ENCODE peak calls at places on chromosomes 11 and 22, in seven cellular contexts. M is MCF 10A, I is choroid plexus epithelial cell, S is NB4, H is astrocyte of the spinal cord, K is heart left ventricle, T is progenitor cell of endocrine pancreas. V is an unnamed sample.

GRCh38 chr11:18452927-18453326 is 2.7 kb upstream of the LDHAL6A start:
- DNase-seq in M (peak), I (peak), S (no peak), H (peak), K (no peak), T (no peak), V (no peak)

GRCh38 chr22:26517429-26517828 is 5.2 kb upstream of the TFIP11 start:
- DNase-seq in M (no peak), I (no peak), S (no peak), H (no peak), K (no peak), T (no peak), V (no peak)

GRCh38 chr11:8706673-8707432 is 24.3 kb downstream of the RPL27A start:
- DNase-seq in M (no peak), I (no peak), S (no peak), H (no peak), K (no peak), T (no peak), V (no peak)

GRCh38 chr22:20299736-20300136 is 20.1 kb downstream of the DGCR6L start:
- DNase-seq in M (no peak), I (no peak), S (peak), H (peak), K (no peak), T (no peak), V (no peak)

GRCh38 chr22:39179841-39180335 is 27.4 kb upstream of the CBX7 start:
- DNase-seq in M (no peak), I (no peak), S (no peak), H (no peak), K (no peak), T (no peak), V (no peak)

GRCh38 chr11:34721646-34722045 is 100.8 kb downstream of the EHF start:
- DNase-seq in M (peak), I (peak), S (no peak), H (peak), K (no peak), T (no peak), V (no peak)

GRCh38 chr22:39176673-39177455 is 24.4 kb upstream of the CBX7 start:
- DNase-seq in M (no peak), I (peak), S (no peak), H (no peak), K (no peak), T (no peak), V (no peak)

GRCh38 chr11:36447947-36448346 is 62.1 kb downstream of the TRAF6 start:
- DNase-seq in M (peak), I (no peak), S (no peak), H (no peak), K (no peak), T (no peak), V (no peak)

GRCh38 chr22:50189184-50189848 is 3.6 kb downstream of the TRABD start:
- DNase-seq in M (no peak), I (no peak), S (no peak), H (no peak), K (no peak), T (no peak), V (no peak)

DNA sequence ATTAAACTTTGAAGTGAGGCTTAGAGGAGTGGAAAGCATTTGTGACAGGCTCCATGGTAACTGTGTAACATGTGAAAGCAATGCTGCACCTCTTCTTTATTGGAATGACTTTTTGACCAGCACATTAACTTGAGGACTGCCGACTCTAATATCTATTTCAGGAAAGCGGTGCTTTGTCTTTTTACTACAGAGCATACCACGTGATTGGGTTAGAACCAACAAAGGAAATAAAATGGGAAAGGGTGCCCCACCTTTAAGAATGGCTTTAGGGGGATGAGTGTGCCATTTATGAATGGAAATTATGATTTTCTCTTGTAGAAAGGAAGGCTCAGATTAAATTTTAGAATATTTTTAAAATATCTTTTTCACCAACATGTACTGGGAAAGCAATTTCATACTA is 57.3 kb upstream of the VPREB1 start:
- DNase-seq in M (no peak), I (no peak), S (no peak), H (no peak), K (no peak), T (no peak), V (no peak)
- TF ChIP-seq CTCF in M (no peak), I (no peak), S (no peak), H (no peak), K (no peak), T (no peak), V (no peak)

DNA sequence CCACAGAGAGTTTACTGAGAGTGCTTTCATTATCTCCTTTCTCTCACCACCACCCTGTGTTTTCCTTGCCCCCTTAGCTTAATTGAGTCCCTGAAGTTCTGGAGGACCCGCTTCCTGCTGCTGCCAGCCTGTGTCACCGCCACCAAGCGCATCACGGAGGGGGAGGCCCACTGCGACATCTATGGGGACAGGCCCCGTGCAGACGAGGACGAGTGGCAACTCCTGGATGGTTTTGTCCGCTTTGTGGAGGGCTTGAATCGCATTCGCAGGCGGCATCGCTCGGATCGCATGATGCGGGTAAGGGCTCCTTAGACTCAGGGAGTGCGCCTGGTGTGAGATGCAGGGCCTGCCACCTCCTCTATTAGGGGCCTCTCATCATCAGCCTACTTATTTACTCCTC is 91.1 kb downstream of the DEPDC5 start:
- DNase-seq in M (no peak), I (no peak), S (no peak), H (no peak), K (no peak), T (no peak), V (no peak)
- TF ChIP-seq CTCF in M (no peak), I (no peak), S (no peak), H (no peak), K (no peak), T (no peak), V (no peak)

DNA sequence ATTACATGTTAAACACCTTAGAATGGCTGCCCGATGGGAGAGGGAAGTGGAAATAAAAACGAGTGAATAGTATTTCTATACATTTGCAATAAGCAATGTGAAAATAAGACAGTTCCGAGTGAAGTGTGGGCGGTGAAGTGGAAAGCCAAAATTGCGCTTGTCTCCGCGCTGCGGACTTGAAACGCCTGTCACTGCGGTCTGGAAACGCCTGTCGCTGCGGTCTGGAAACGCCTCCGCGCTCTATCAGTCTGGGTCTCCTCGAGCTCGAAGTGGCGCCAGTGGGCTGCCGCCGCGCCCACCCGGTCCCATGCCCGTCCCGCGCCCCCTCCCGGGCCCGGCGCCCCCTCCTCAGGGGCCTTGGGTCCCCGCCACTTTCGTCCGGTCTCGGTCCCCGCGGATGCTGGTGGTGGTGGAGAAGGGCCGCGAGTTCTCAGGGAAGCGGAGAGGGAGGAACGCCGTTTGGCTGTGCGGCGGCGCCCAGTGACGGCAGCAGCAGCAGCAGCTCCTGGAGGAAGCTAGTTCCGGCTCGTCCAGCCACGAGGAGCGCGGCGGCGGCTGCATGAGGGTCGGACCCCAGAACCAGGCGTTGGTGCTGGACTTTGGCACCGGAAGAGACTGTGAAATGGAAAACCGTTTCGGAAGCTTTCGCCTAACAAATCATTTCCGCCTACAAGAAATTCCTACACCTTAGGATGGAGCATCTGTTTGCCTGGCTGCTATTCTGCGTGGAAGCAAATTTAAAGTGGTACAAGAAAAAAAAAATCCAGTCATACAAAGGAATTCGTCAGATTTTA is 1.8 kb downstream of the NCR3LG1 start:
- DNase-seq in M (peak), I (peak), S (peak), H (peak), K (peak), T (peak), V (peak)
- TF ChIP-seq CTCF in M (no peak), I (no peak), S (no peak), H (no peak), K (no peak), T (no peak), V (no peak)

GRCh38 chr22:27603823-27604190 is 197.7 kb downstream of the MN1 start:
- DNase-seq in M (no peak), I (peak), S (no peak), H (peak), K (no peak), T (no peak), V (no peak)
- TF ChIP-seq CTCF in M (no peak), I (peak), S (no peak), H (peak), K (no peak), T (no peak), V (no peak)

GRCh38 chr22:18070556-18071306 is 7.1 kb upstream of the PEX26 start:
- DNase-seq in M (no peak), I (no peak), S (no peak), H (no peak), K (no peak), T (no peak), V (no peak)
- TF ChIP-seq CTCF in M (no peak), I (peak), S (peak), H (peak), K (no peak), T (peak), V (peak)

GRCh38 chr11:95140397-95141030 is 50.9 kb downstream of the ENDOD1 start:
- DNase-seq in M (no peak), I (peak), S (no peak), H (no peak), K (no peak), T (no peak), V (no peak)

GRCh38 chr11:95135155-95135554 is 45.5 kb downstream of the ENDOD1 start:
- DNase-seq in M (peak), I (no peak), S (no peak), H (no peak), K (no peak), T (no peak), V (no peak)

GRCh38 chr11:95137299-95137698 is 47.7 kb downstream of the ENDOD1 start:
- DNase-seq in M (no peak), I (no peak), S (no peak), H (no peak), K (no peak), T (no peak), V (no peak)

GRCh38 chr11:95135880-95136279 is 46.2 kb downstream of the ENDOD1 start:
- DNase-seq in M (no peak), I (no peak), S (no peak), H (no peak), K (no peak), T (no peak), V (no peak)

DNA sequence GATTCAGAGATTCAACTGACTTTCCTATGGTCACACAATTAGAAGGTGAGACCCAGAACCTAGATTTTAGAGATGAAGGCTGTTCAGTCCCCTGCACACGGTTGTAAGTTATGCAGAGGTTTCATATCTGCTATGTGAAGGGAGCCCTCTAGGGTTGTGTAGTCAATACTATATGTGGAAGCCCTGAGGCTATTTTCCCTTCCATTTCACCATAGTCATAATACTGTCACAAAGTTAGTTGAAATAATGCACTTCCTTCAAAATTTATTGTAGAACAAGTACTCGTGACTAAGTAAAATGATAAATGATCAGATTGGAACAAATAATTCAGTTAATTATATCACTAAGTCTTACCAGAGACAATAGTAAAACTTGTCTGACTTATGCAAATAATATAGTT is 48.8 kb downstream of the ENDOD1 start:
- DNase-seq in M (peak), I (peak), S (no peak), H (no peak), K (no peak), T (no peak), V (no peak)
- TF ChIP-seq CTCF in M (no peak), I (peak), S (peak), H (peak), K (peak), T (no peak), V (peak)

GRCh38 chr11:46383404-46383758 is 1.9 kb downstream of the MDK start:
- DNase-seq in M (no peak), I (no peak), S (no peak), H (no peak), K (no peak), T (no peak), V (no peak)

GRCh38 chr11:46383974-46384701 is 2.7 kb downstream of the MDK start:
- DNase-seq in M (peak), I (no peak), S (peak), H (no peak), K (no peak), T (no peak), V (no peak)

GRCh38 chr11:46381836-46382643 is 571 bp downstream of the MDK start:
- DNase-seq in M (no peak), I (no peak), S (peak), H (no peak), K (no peak), T (no peak), V (no peak)

GRCh38 chr11:46381046-46381835 is at the start of gene MDK:
- DNase-seq in M (no peak), I (no peak), S (peak), H (no peak), K (no peak), T (peak), V (no peak)

DNA sequence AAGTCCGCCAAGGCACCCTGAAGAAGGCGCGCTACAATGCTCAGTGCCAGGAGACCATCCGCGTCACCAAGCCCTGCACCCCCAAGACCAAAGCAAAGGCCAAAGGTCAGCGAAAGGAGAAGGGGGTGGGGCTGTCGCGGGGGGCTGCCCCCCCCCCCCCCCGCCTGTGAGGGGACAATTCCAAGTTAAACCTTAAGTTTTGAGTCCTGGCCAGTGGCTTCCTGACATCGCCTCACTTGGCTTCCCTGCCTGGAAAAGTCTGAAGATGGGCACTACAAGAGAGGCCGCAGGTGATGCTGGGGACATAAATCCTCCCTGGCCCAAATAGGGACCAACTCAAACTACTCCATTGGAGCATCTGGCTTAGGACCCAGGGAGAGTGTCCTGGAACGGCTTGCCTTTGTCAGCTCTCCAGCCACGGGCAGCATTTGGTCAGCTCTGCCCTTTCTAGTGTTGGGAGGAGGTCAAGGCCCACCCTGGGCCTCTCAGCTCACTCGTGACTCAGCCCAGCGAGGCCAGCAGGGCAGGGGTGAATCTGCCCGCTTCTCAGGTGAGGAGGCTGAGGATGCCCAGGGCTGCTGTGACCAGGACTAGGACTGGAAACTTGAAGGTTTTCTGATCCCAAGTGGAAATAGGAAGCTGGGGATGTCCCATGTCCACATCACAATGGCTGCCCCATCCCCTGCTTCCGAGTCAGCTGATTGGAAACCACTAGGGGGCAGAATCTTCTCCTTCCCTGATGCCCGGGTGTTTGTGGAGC is 1.4 kb downstream of the MDK start:
- DNase-seq in M (peak), I (peak), S (peak), H (no peak), K (no peak), T (no peak), V (no peak)
- TF ChIP-seq CTCF in M (peak), I (peak), S (peak), H (peak), K (peak), T (peak), V (peak)

GRCh38 chr11:61752117-61752924 is at the start of gene MYRF:
- DNase-seq in M (no peak), I (no peak), S (peak), H (no peak), K (peak), T (peak), V (peak)
- TF ChIP-seq CTCF in M (peak), I (peak), S (peak), H (peak), K (peak), T (peak), V (peak)

GRCh38 chr22:37638351-37639069 is 959 bp upstream of the SH3BP1 start:
- DNase-seq in M (no peak), I (no peak), S (no peak), H (no peak), K (no peak), T (no peak), V (no peak)
- TF ChIP-seq CTCF in M (no peak), I (no peak), S (no peak), H (no peak), K (no peak), T (no peak), V (no peak)

DNA sequence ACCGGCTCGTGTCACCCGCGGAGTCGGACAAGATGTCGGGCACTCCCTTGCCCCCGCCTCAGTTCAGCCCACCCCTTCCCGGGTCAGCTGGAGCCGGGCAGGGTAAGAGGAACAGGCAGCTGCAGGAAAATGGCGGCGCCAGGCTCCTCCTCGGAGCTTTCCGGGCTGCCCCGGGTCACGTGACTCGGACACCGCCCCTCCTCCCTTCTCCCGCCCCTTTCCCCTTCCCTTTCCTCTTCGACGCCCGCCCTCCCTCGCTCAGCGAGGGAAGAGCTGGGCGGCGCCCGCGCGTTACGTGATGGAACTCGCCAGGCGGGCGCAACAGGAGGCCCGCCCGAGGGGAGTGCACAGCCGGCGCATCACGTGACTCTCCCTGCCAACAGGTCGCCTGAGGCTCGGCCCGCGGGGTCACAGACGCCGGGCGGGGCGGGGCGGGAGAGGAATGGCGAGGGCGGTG is at the start of gene PICALM:
- DNase-seq in M (peak), I (peak), S (peak), H (peak), K (peak), T (peak), V (peak)
- TF ChIP-seq CTCF in M (no peak), I (no peak), S (no peak), H (no peak), K (no peak), T (no peak), V (no peak)

V was measured in type B pancreatic cell.